ENCODE peak calls at places on chromosomes 12 and 14, in nine cellular contexts. One of them, this sample, is unnamed.

GRCh38 chr12:12327802-12328201 is 22.2 kb downstream of the MANSC1 start:
- DNase-seq in PC-3: peak
- DNase-seq in bronchial epithelial cell: peak
- DNase-seq in OCI-LY7: peak
- DNase-seq in ascending aorta: no peak
- DNase-seq in NT2/D1: peak
- DNase-seq in heart right ventricle: peak
- DNase-seq in H7: peak
- DNase-seq in MM.1S: peak
- DNase-seq in this sample: peak

GRCh38 chr12:84508325-84508861 is 404.2 kb downstream of the SLC6A15 start:
- DNase-seq in PC-3: peak
- DNase-seq in bronchial epithelial cell: peak
- DNase-seq in OCI-LY7: no peak
- DNase-seq in ascending aorta: no peak
- DNase-seq in NT2/D1: no peak
- DNase-seq in heart right ventricle: peak
- DNase-seq in H7: no peak
- DNase-seq in MM.1S: peak
- DNase-seq in this sample: peak

GRCh38 chr12:82687020-82687951 is 580 bp downstream of the TMTC2 start:
- DNase-seq in PC-3: peak
- DNase-seq in bronchial epithelial cell: peak
- DNase-seq in OCI-LY7: peak
- DNase-seq in ascending aorta: no peak
- DNase-seq in NT2/D1: peak
- DNase-seq in heart right ventricle: peak
- DNase-seq in H7: peak
- DNase-seq in MM.1S: peak
- DNase-seq in this sample: peak

GRCh38 chr12:46933947-46934346 is 108.2 kb upstream of the SLC38A4 start:
- DNase-seq in PC-3: peak
- DNase-seq in bronchial epithelial cell: peak
- DNase-seq in OCI-LY7: peak
- DNase-seq in ascending aorta: no peak
- DNase-seq in NT2/D1: peak
- DNase-seq in heart right ventricle: no peak
- DNase-seq in H7: peak
- DNase-seq in MM.1S: peak
- DNase-seq in this sample: peak

GRCh38 chr12:53218551-53219114 is 11.6 kb upstream of the ITGB7 start:
- DNase-seq in PC-3: no peak
- DNase-seq in bronchial epithelial cell: no peak
- DNase-seq in OCI-LY7: no peak
- DNase-seq in ascending aorta: no peak
- DNase-seq in NT2/D1: no peak
- DNase-seq in heart right ventricle: no peak
- DNase-seq in H7: peak
- DNase-seq in MM.1S: no peak
- DNase-seq in this sample: no peak

GRCh38 chr12:19154696-19155095 is 25.2 kb downstream of the PLEKHA5 start:
- DNase-seq in PC-3: no peak
- DNase-seq in bronchial epithelial cell: peak
- DNase-seq in OCI-LY7: no peak
- DNase-seq in ascending aorta: no peak
- DNase-seq in NT2/D1: no peak
- DNase-seq in heart right ventricle: no peak
- DNase-seq in H7: no peak
- DNase-seq in MM.1S: no peak
- DNase-seq in this sample: no peak

GRCh38 chr14:71586131-71586893 is 345.9 kb upstream of the RGS6 start:
- DNase-seq in PC-3: no peak
- DNase-seq in bronchial epithelial cell: no peak
- DNase-seq in OCI-LY7: no peak
- DNase-seq in ascending aorta: no peak
- DNase-seq in NT2/D1: no peak
- DNase-seq in heart right ventricle: no peak
- DNase-seq in H7: no peak
- DNase-seq in MM.1S: no peak
- DNase-seq in this sample: no peak

GRCh38 chr14:22336031-22336430 is 253.0 kb downstream of the DAD1 start:
- DNase-seq in PC-3: no peak
- DNase-seq in bronchial epithelial cell: no peak
- DNase-seq in OCI-LY7: no peak
- DNase-seq in ascending aorta: no peak
- DNase-seq in NT2/D1: no peak
- DNase-seq in heart right ventricle: no peak
- DNase-seq in H7: no peak
- DNase-seq in MM.1S: no peak
- DNase-seq in this sample: peak

GRCh38 chr14:94484476-94484875 is 8.5 kb upstream of the SERPINA9 start:
- DNase-seq in PC-3: no peak
- DNase-seq in bronchial epithelial cell: no peak
- DNase-seq in OCI-LY7: no peak
- DNase-seq in ascending aorta: no peak
- DNase-seq in NT2/D1: no peak
- DNase-seq in heart right ventricle: no peak
- DNase-seq in H7: no peak
- DNase-seq in MM.1S: no peak
- DNase-seq in this sample: no peak

GRCh38 chr12:1591029-1591428 is 3.4 kb downstream of the FBXL14 start:
- DNase-seq in PC-3: peak
- DNase-seq in bronchial epithelial cell: peak
- DNase-seq in OCI-LY7: peak
- DNase-seq in ascending aorta: no peak
- DNase-seq in NT2/D1: no peak
- DNase-seq in heart right ventricle: no peak
- DNase-seq in H7: peak
- DNase-seq in MM.1S: peak
- DNase-seq in this sample: peak

GRCh38 chr12:131084341-131085011 is 130.8 kb downstream of the ADGRD1 start:
- DNase-seq in PC-3: no peak
- DNase-seq in bronchial epithelial cell: no peak
- DNase-seq in OCI-LY7: no peak
- DNase-seq in ascending aorta: peak
- DNase-seq in NT2/D1: no peak
- DNase-seq in heart right ventricle: no peak
- DNase-seq in H7: no peak
- DNase-seq in MM.1S: no peak
- DNase-seq in this sample: no peak

GRCh38 chr12:112294793-112295192 is 87.4 kb downstream of the HECTD4 start:
- DNase-seq in PC-3: peak
- DNase-seq in bronchial epithelial cell: peak
- DNase-seq in OCI-LY7: no peak
- DNase-seq in ascending aorta: no peak
- DNase-seq in NT2/D1: no peak
- DNase-seq in heart right ventricle: no peak
- DNase-seq in H7: no peak
- DNase-seq in MM.1S: no peak
- DNase-seq in this sample: no peak

GRCh38 chr14:23137221-23138172 is 18.4 kb upstream of the CEBPE start:
- DNase-seq in PC-3: no peak
- DNase-seq in bronchial epithelial cell: peak
- DNase-seq in OCI-LY7: no peak
- DNase-seq in ascending aorta: no peak
- DNase-seq in NT2/D1: no peak
- DNase-seq in heart right ventricle: no peak
- DNase-seq in H7: no peak
- DNase-seq in MM.1S: no peak
- DNase-seq in this sample: no peak

GRCh38 chr12:91877461-91878230 is 268.0 kb downstream of the BTG1 start:
- DNase-seq in PC-3: no peak
- DNase-seq in bronchial epithelial cell: peak
- DNase-seq in OCI-LY7: no peak
- DNase-seq in ascending aorta: no peak
- DNase-seq in NT2/D1: no peak
- DNase-seq in heart right ventricle: no peak
- DNase-seq in H7: no peak
- DNase-seq in MM.1S: no peak
- DNase-seq in this sample: peak

DNA sequence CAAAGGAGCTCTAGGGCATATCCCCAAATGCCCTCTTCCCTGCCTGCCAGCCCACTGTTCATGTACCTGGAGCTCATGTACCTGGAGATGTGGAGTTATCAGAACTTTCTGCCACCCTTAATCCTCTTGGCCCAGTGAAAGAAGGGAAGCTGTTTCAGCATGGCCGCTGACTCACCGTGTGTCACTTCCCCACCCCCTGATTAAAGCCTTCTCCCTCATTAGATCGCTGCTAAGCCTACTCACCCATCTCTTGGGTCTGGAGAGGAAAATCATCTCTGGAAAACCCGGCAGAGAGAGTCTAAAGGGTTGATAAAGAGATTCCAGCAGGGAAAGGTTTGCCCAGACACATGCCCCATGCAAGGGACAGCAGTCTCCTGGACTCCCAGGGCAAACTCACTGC is 4.5 kb upstream of the LTBP2 start:
- DNase-seq in PC-3: peak
- DNase-seq in bronchial epithelial cell: peak
- DNase-seq in OCI-LY7: no peak
- DNase-seq in ascending aorta: peak
- DNase-seq in NT2/D1: no peak
- DNase-seq in heart right ventricle: no peak
- DNase-seq in H7: no peak
- DNase-seq in MM.1S: no peak
- DNase-seq in this sample: no peak
- H3K4me3 ChIP-seq in PC-3: peak
- H3K4me3 ChIP-seq in bronchial epithelial cell: no peak
- H3K4me3 ChIP-seq in OCI-LY7: no peak
- H3K4me3 ChIP-seq in ascending aorta: no peak
- H3K4me3 ChIP-seq in NT2/D1: no peak
- H3K4me3 ChIP-seq in heart right ventricle: no peak
- H3K4me3 ChIP-seq in H7: no peak
- H3K4me3 ChIP-seq in MM.1S: no peak
- H3K4me3 ChIP-seq in this sample: no peak

GRCh38 chr14:56219666-56220413 is 101.6 kb downstream of the PELI2 start:
- DNase-seq in PC-3: no peak
- DNase-seq in bronchial epithelial cell: no peak
- DNase-seq in OCI-LY7: no peak
- DNase-seq in ascending aorta: no peak
- DNase-seq in NT2/D1: no peak
- DNase-seq in heart right ventricle: no peak
- DNase-seq in H7: no peak
- DNase-seq in MM.1S: no peak
- DNase-seq in this sample: no peak
- H3K4me3 ChIP-seq in PC-3: no peak
- H3K4me3 ChIP-seq in bronchial epithelial cell: no peak
- H3K4me3 ChIP-seq in OCI-LY7: no peak
- H3K4me3 ChIP-seq in ascending aorta: no peak
- H3K4me3 ChIP-seq in NT2/D1: no peak
- H3K4me3 ChIP-seq in heart right ventricle: no peak
- H3K4me3 ChIP-seq in H7: no peak
- H3K4me3 ChIP-seq in MM.1S: no peak
- H3K4me3 ChIP-seq in this sample: no peak

GRCh38 chr14:68844210-68844545 is 51.3 kb upstream of the ZFP36L1 start:
- DNase-seq in PC-3: no peak
- DNase-seq in bronchial epithelial cell: no peak
- DNase-seq in OCI-LY7: no peak
- DNase-seq in ascending aorta: no peak
- DNase-seq in NT2/D1: no peak
- DNase-seq in heart right ventricle: no peak
- DNase-seq in H7: no peak
- DNase-seq in MM.1S: no peak
- DNase-seq in this sample: no peak

GRCh38 chr14:68841030-68841809 is 48.4 kb upstream of the ZFP36L1 start:
- DNase-seq in PC-3: peak
- DNase-seq in bronchial epithelial cell: no peak
- DNase-seq in OCI-LY7: no peak
- DNase-seq in ascending aorta: peak
- DNase-seq in NT2/D1: no peak
- DNase-seq in heart right ventricle: no peak
- DNase-seq in H7: no peak
- DNase-seq in MM.1S: no peak
- DNase-seq in this sample: no peak

GRCh38 chr14:68846466-68846865 is 53.6 kb upstream of the ZFP36L1 start:
- DNase-seq in PC-3: no peak
- DNase-seq in bronchial epithelial cell: no peak
- DNase-seq in OCI-LY7: no peak
- DNase-seq in ascending aorta: no peak
- DNase-seq in NT2/D1: no peak
- DNase-seq in heart right ventricle: no peak
- DNase-seq in H7: no peak
- DNase-seq in MM.1S: no peak
- DNase-seq in this sample: no peak

GRCh38 chr14:68842298-68842697 is 49.4 kb upstream of the ZFP36L1 start:
- DNase-seq in PC-3: no peak
- DNase-seq in bronchial epithelial cell: no peak
- DNase-seq in OCI-LY7: no peak
- DNase-seq in ascending aorta: no peak
- DNase-seq in NT2/D1: no peak
- DNase-seq in heart right ventricle: no peak
- DNase-seq in H7: no peak
- DNase-seq in MM.1S: no peak
- DNase-seq in this sample: no peak

DNA sequence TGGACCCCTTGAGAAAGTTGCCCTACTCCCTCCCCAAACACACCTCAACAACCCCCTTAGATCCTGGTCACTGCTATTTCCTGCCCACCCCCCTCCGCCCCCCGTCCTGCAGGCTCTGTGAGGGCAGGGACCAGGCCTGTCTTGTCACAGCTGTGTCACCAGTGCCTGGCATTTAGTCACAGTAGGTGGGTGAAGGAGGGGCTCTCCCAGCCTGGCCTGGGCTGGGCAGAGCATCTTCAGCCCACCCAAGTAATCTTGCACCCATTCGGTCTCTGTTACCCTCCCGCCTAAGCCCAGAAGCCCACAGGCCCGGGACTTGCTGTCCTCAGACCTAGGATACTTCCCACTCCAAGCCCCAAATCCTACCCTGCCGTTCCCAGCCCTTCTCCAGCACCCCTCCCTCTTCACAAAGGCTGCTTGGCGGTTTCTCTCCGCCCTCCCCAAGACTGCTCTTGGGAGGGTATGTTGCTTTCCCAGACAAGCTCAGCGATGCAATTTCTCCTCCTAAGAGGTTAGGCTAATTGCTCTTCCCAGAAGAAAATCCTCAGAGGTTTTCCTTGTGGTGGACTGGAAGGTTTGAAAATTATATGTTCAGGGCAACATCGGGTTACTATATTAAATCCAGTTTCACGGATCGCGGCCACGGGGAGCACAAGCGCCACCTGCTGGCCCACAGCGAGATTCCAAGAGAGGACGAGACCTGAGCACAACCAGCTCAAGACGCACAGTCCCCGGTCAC is 50.8 kb upstream of the ZFP36L1 start:
- DNase-seq in PC-3: peak
- DNase-seq in bronchial epithelial cell: peak
- DNase-seq in OCI-LY7: peak
- DNase-seq in ascending aorta: peak
- DNase-seq in NT2/D1: peak
- DNase-seq in heart right ventricle: peak
- DNase-seq in H7: peak
- DNase-seq in MM.1S: peak
- DNase-seq in this sample: peak
- H3K4me3 ChIP-seq in PC-3: peak
- H3K4me3 ChIP-seq in bronchial epithelial cell: no peak
- H3K4me3 ChIP-seq in OCI-LY7: peak
- H3K4me3 ChIP-seq in ascending aorta: peak
- H3K4me3 ChIP-seq in NT2/D1: peak
- H3K4me3 ChIP-seq in heart right ventricle: peak
- H3K4me3 ChIP-seq in H7: peak
- H3K4me3 ChIP-seq in MM.1S: peak
- H3K4me3 ChIP-seq in this sample: no peak

GRCh38 chr12:108738165-108738564 is 6.8 kb upstream of the CORO1C start:
- DNase-seq in PC-3: no peak
- DNase-seq in bronchial epithelial cell: no peak
- DNase-seq in OCI-LY7: no peak
- DNase-seq in ascending aorta: no peak
- DNase-seq in NT2/D1: no peak
- DNase-seq in heart right ventricle: no peak
- DNase-seq in H7: no peak
- DNase-seq in MM.1S: no peak
- DNase-seq in this sample: no peak
- H3K4me3 ChIP-seq in PC-3: no peak
- H3K4me3 ChIP-seq in bronchial epithelial cell: no peak
- H3K4me3 ChIP-seq in OCI-LY7: no peak
- H3K4me3 ChIP-seq in ascending aorta: no peak
- H3K4me3 ChIP-seq in NT2/D1: no peak
- H3K4me3 ChIP-seq in heart right ventricle: no peak
- H3K4me3 ChIP-seq in H7: no peak
- H3K4me3 ChIP-seq in MM.1S: no peak
- H3K4me3 ChIP-seq in this sample: no peak

This sample was measured in GM12865.